ENCODE peak calls at places on chromosomes 3 and 15, in five cellular contexts. One of them, this sample, is unnamed.

GRCh38 chr3:3735919-3736318 is 63.3 kb upstream of the LRRN1 start:
- DNase-seq in GM12878: no peak
- DNase-seq in A549: no peak
- DNase-seq in HepG2: no peak
- DNase-seq in endothelial cell of umbilical vein: no peak
- DNase-seq in this sample: no peak

GRCh38 chr3:139281512-139282196 is 62.2 kb upstream of the MRPS22 start:
- DNase-seq in GM12878: no peak
- DNase-seq in A549: no peak
- DNase-seq in HepG2: no peak
- DNase-seq in endothelial cell of umbilical vein: no peak
- DNase-seq in this sample: no peak

GRCh38 chr3:131402391-131403039 is 20.9 kb downstream of the NUDT16 start:
- DNase-seq in GM12878: no peak
- DNase-seq in A549: no peak
- DNase-seq in HepG2: no peak
- DNase-seq in endothelial cell of umbilical vein: peak; percentile 87
- DNase-seq in this sample: peak; percentile 58

GRCh38 chr3:4814302-4814903 is 164.8 kb upstream of the BHLHE40 start:
- DNase-seq in GM12878: no peak
- DNase-seq in A549: no peak
- DNase-seq in HepG2: no peak
- DNase-seq in endothelial cell of umbilical vein: peak; percentile 85
- DNase-seq in this sample: peak; percentile 98

GRCh38 chr3:126197854-126198584 is 17.6 kb upstream of the ALDH1L1 start:
- DNase-seq in GM12878: no peak
- DNase-seq in A549: peak; percentile 72
- DNase-seq in HepG2: peak; percentile 62
- DNase-seq in endothelial cell of umbilical vein: peak; percentile 66
- DNase-seq in this sample: peak; percentile 67

GRCh38 chr3:62670351-62670750 is 204.9 kb downstream of the CADPS start:
- DNase-seq in GM12878: no peak
- DNase-seq in A549: no peak
- DNase-seq in HepG2: no peak
- DNase-seq in endothelial cell of umbilical vein: no peak
- DNase-seq in this sample: no peak

GRCh38 chr3:30598663-30599545 is 7.5 kb upstream of the TGFBR2 start:
- DNase-seq in GM12878: no peak
- DNase-seq in A549: no peak
- DNase-seq in HepG2: no peak
- DNase-seq in endothelial cell of umbilical vein: no peak
- DNase-seq in this sample: no peak

GRCh38 chr3:7546219-7546618 is 685.3 kb downstream of the GRM7 start:
- DNase-seq in GM12878: no peak
- DNase-seq in A549: peak; percentile 23
- DNase-seq in HepG2: no peak
- DNase-seq in endothelial cell of umbilical vein: peak; percentile 79
- DNase-seq in this sample: peak; percentile 17

GRCh38 chr3:46905191-46905560 is 27.7 kb downstream of the PTH1R start:
- DNase-seq in GM12878: no peak
- DNase-seq in A549: no peak
- DNase-seq in HepG2: no peak
- DNase-seq in endothelial cell of umbilical vein: no peak
- DNase-seq in this sample: no peak

GRCh38 chr3:151130437-151130836 is 45.0 kb downstream of the MED12L start:
- DNase-seq in GM12878: no peak
- DNase-seq in A549: no peak
- DNase-seq in HepG2: no peak
- DNase-seq in endothelial cell of umbilical vein: no peak
- DNase-seq in this sample: no peak

GRCh38 chr15:90665288-90666134 is 51.6 kb upstream of the BLM start:
- DNase-seq in GM12878: peak; percentile 74
- DNase-seq in A549: peak; percentile 78
- DNase-seq in HepG2: peak; percentile 21
- DNase-seq in endothelial cell of umbilical vein: peak; percentile 19
- DNase-seq in this sample: peak; percentile 90

GRCh38 chr3:155739154-155739553 is 5.7 kb downstream of the PLCH1 start:
- DNase-seq in GM12878: no peak
- DNase-seq in A549: peak; percentile 51
- DNase-seq in HepG2: peak; percentile 43
- DNase-seq in endothelial cell of umbilical vein: no peak
- DNase-seq in this sample: peak; percentile 25

GRCh38 chr15:58460108-58460507 is 28.3 kb downstream of the LIPC start:
- DNase-seq in GM12878: no peak
- DNase-seq in A549: no peak
- DNase-seq in HepG2: no peak
- DNase-seq in endothelial cell of umbilical vein: no peak
- DNase-seq in this sample: no peak

GRCh38 chr3:76131396-76132153 is 346.2 kb upstream of the ZNF717 start:
- DNase-seq in GM12878: no peak
- DNase-seq in A549: no peak
- DNase-seq in HepG2: no peak
- DNase-seq in endothelial cell of umbilical vein: no peak
- DNase-seq in this sample: no peak

GRCh38 chr15:78107471-78107870 is 15.1 kb downstream of the SH2D7 start:
- DNase-seq in GM12878: no peak
- DNase-seq in A549: no peak
- DNase-seq in HepG2: no peak
- DNase-seq in endothelial cell of umbilical vein: no peak
- DNase-seq in this sample: no peak

GRCh38 chr3:128484404-128485282 is 8.4 kb downstream of the GATA2 start:
- DNase-seq in GM12878: no peak
- DNase-seq in A549: no peak
- DNase-seq in HepG2: no peak
- DNase-seq in endothelial cell of umbilical vein: peak; percentile 63
- DNase-seq in this sample: no peak

GRCh38 chr3:111852540-111852939 is 6.5 kb upstream of the PHLDB2 start:
- DNase-seq in GM12878: no peak
- DNase-seq in A549: no peak
- DNase-seq in HepG2: no peak
- DNase-seq in endothelial cell of umbilical vein: peak; percentile 86
- DNase-seq in this sample: no peak

GRCh38 chr3:71208273-71209095 is 375.0 kb downstream of the FOXP1 start:
- DNase-seq in GM12878: no peak
- DNase-seq in A549: peak; percentile 93
- DNase-seq in HepG2: peak; percentile 98
- DNase-seq in endothelial cell of umbilical vein: no peak
- DNase-seq in this sample: peak; percentile 50

DNA sequence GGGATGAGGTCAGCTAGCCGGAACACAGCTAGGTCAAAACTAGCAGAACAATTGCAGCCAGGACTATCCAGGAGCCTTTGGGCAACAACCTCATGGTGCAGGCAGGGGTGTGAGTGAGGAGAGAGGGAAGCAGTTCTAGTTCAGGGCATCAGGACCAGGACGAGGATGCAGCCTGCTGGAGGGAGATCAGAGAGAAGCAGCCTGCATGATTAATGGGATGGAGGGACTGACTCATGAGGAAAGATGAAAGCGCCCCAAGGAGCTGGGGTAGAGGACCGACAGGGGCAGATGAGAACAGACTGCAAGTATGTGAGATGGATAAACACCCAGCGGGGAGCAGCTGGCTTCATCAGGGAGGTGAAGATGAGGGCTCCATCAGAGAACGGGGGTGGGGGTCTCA is 37.9 kb upstream of the LRTM1 start:
- DNase-seq in GM12878: no peak
- DNase-seq in A549: no peak
- DNase-seq in HepG2: no peak
- DNase-seq in endothelial cell of umbilical vein: no peak
- DNase-seq in this sample: no peak
- TF ChIP-seq CTCF in GM12878: no peak
- TF ChIP-seq CTCF in A549: no peak
- TF ChIP-seq CTCF in HepG2: no peak
- TF ChIP-seq CTCF in endothelial cell of umbilical vein: no peak
- TF ChIP-seq CTCF in this sample: no peak

GRCh38 chr3:94525039-94525438 is 462.2 kb downstream of the NSUN3 start:
- DNase-seq in GM12878: no peak
- DNase-seq in A549: peak; percentile 5
- DNase-seq in HepG2: peak; percentile 60
- DNase-seq in endothelial cell of umbilical vein: no peak
- DNase-seq in this sample: no peak

GRCh38 chr3:94522488-94522887 is 459.6 kb downstream of the NSUN3 start:
- DNase-seq in GM12878: no peak
- DNase-seq in A549: peak; percentile 11
- DNase-seq in HepG2: peak; percentile 19
- DNase-seq in endothelial cell of umbilical vein: no peak
- DNase-seq in this sample: no peak

GRCh38 chr3:94529821-94530220 is 467.0 kb downstream of the NSUN3 start:
- DNase-seq in GM12878: no peak
- DNase-seq in A549: no peak
- DNase-seq in HepG2: no peak
- DNase-seq in endothelial cell of umbilical vein: no peak
- DNase-seq in this sample: no peak

GRCh38 chr3:94520364-94520763 is 457.5 kb downstream of the NSUN3 start:
- DNase-seq in GM12878: no peak
- DNase-seq in A549: no peak
- DNase-seq in HepG2: no peak
- DNase-seq in endothelial cell of umbilical vein: no peak
- DNase-seq in this sample: no peak

DNA sequence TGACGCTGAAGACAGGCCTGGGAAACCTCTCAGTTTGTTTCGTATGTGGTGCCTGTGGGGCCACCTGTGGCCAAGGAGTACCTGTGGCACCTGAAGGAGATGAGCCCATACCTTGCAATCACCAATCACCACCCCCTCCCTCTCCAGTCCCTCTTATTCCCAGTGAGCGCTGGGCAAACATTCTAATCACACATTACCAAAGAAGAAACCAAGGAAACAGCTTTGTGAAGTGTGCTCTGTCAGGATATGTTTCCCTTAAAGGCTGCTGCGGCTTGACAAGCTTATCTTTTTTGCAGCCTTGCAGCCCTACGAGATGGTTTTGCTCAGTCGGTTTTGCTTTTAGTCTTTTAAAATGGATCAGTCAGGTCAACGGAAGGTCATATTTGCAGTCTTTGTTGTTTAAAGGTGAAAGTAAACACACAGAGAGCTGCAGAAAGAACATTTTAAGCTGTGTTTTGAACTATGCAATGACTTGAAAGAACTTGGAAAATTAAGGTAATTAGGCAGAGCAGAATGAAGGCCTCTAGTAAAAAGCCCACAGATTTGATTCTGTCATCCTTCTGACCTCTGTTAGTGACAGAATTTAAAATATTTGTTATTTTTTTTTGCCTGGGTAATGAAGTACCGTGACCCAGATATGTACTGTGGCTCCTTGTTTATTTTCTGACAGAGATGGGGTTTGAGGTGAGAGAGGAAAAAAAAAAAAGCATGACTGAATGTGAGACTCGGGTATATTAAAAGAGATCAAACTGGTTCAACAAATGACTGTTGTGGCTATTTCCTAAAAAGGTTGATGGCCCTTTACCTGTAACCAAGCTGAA is 461.5 kb downstream of the NSUN3 start:
- DNase-seq in GM12878: no peak
- DNase-seq in A549: no peak
- DNase-seq in HepG2: peak; percentile 70
- DNase-seq in endothelial cell of umbilical vein: no peak
- DNase-seq in this sample: no peak
- TF ChIP-seq MYC in GM12878: no peak
- TF ChIP-seq MYC in A549: no peak
- TF ChIP-seq MYC in HepG2: no peak
- TF ChIP-seq MYC in endothelial cell of umbilical vein: no peak
- TF ChIP-seq MYC in this sample: no peak

DNA sequence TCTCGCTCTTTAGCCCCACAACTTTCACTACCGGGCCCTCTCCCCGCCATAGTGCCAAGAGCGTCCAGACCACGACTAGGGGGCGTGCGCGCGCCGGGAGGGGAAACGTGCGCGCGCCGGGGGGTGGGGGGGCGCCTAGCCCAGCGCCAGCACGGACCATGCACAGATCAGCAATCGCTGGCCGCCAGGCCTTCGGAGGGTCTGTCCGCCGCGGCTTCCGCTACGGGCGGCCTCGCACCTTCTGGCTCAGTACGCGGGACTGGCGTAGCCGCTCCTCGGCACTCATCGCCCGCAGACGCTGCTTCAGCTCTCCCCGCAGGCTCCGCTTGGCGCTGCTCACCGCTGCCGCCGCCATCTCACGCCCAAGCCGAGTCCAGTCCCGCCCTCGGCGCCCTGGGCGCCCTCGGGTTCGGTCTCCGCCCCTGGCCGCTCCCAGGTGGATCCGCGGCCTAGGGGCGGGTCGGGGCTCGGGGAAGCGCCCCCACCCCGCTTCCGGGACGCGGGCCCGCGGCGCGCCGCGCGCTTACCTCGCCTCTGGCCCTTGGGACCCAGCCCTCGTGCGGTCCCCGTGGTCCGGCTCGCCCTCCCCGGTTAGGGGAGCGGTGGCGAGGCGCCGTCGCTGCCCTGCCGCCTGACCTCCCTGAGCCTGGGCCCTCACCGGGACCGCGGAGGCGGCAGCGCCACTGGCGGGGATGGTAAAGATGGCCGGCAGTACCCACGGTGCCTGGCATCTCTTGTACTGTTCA is at the start of gene MTHFS:
- DNase-seq in GM12878: no peak
- DNase-seq in A549: peak; percentile 92
- DNase-seq in HepG2: peak; percentile 66
- DNase-seq in endothelial cell of umbilical vein: peak; percentile 73
- DNase-seq in this sample: peak; percentile 91
- TF ChIP-seq CTCF in GM12878: peak; percentile 44
- TF ChIP-seq CTCF in A549: peak; percentile 74
- TF ChIP-seq CTCF in HepG2: peak; percentile 77
- TF ChIP-seq CTCF in endothelial cell of umbilical vein: peak; percentile 42
- TF ChIP-seq CTCF in this sample: peak; percentile 23

GRCh38 chr15:45143056-45143455 is 13.3 kb downstream of the DUOX1 start:
- DNase-seq in GM12878: no peak
- DNase-seq in A549: no peak
- DNase-seq in HepG2: no peak
- DNase-seq in endothelial cell of umbilical vein: no peak
- DNase-seq in this sample: no peak
- TF ChIP-seq MYC in GM12878: no peak
- TF ChIP-seq MYC in A549: no peak
- TF ChIP-seq MYC in HepG2: no peak
- TF ChIP-seq MYC in endothelial cell of umbilical vein: no peak
- TF ChIP-seq MYC in this sample: no peak

DNA sequence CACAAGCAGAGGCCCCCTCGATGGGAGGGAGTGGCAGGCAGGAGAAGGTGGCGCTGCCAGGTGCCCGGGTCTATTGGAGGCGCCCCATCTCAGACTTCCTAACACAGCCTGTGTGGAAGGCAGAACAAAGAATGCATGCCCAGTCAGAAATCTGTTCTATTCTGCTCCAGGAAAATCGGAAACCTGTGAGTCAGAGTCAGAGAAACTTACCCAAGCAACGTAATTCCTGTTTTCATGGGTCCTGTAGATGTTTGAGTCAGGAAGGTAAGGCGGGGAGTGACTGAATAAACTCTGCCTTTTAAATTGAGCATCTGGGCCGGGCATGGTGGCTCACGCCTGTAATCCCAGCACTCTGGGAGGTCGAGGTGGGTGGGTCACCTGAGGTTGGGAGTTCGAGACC is 13.7 kb downstream of the MAP6D1 start:
- DNase-seq in GM12878: no peak
- DNase-seq in A549: no peak
- DNase-seq in HepG2: no peak
- DNase-seq in endothelial cell of umbilical vein: no peak
- DNase-seq in this sample: no peak
- TF ChIP-seq CTCF in GM12878: no peak
- TF ChIP-seq CTCF in A549: no peak
- TF ChIP-seq CTCF in HepG2: no peak
- TF ChIP-seq CTCF in endothelial cell of umbilical vein: no peak
- TF ChIP-seq CTCF in this sample: no peak

GRCh38 chr3:193704431-193704830 is 111.4 kb downstream of the OPA1 start:
- DNase-seq in GM12878: no peak
- DNase-seq in A549: no peak
- DNase-seq in HepG2: no peak
- DNase-seq in endothelial cell of umbilical vein: no peak
- DNase-seq in this sample: peak; percentile 8
- TF ChIP-seq MYC in GM12878: no peak
- TF ChIP-seq MYC in A549: no peak
- TF ChIP-seq MYC in HepG2: no peak
- TF ChIP-seq MYC in endothelial cell of umbilical vein: no peak
- TF ChIP-seq MYC in this sample: no peak

This sample was measured in NB4.